ENCODE peak calls at places on chromosome 19, in seven cellular contexts. M is thoracic aorta, N is heart right ventricle, U is transverse colon, T is psoas muscle, R is esophagus squamous epithelium, F is A549. L is an unnamed sample.

GRCh38 chr19:10641248-10641647 is 12.9 kb upstream of the ILF3 start:
- DNase-seq in F (no peak), M (no peak), U (no peak), N (no peak), R (no peak), T (no peak), L (no peak)

GRCh38 chr19:17954401-17954800 is 12.5 kb upstream of the KCNN1 start:
- DNase-seq in U (no peak), M (no peak), F (no peak), N (no peak), T (no peak), R (no peak), L (no peak)

GRCh38 chr19:3932931-3933810 is at the start of gene NMRK2:
- DNase-seq in R (no peak), T (peak; percentile 67), M (no peak), F (no peak), N (peak; percentile 49), U (no peak), L (no peak)

GRCh38 chr19:28864024-28864503 is 348.9 kb downstream of the UQCRFS1 start:
- DNase-seq in U (no peak), N (peak; percentile 17), F (no peak), T (no peak), M (no peak), R (no peak), L (no peak)

GRCh38 chr19:47469719-47470118 is 2.0 kb downstream of the SLC8A2 start:
- DNase-seq in U (no peak), M (no peak), R (no peak), N (no peak), T (peak; percentile 49), F (no peak), L (no peak)

GRCh38 chr19:18666784-18667183 is 16.7 kb upstream of the CRTC1 start:
- DNase-seq in N (no peak), F (no peak), R (no peak), U (no peak), M (no peak), T (no peak), L (no peak)

GRCh38 chr19:48596679-48597465 is 9.7 kb upstream of the SPACA4 start:
- DNase-seq in N (no peak), M (no peak), R (no peak), T (no peak), F (no peak), U (no peak), L (no peak)

GRCh38 chr19:6057651-6058365 is 52.5 kb downstream of the RFX2 start:
- DNase-seq in R (no peak), T (no peak), N (no peak), U (no peak), M (no peak), F (no peak), L (peak; percentile 72)

GRCh38 chr19:53555352-53555751 is 17.4 kb downstream of the ZNF331 start:
- DNase-seq in F (no peak), T (no peak), U (no peak), M (no peak), N (no peak), R (no peak), L (no peak)

GRCh38 chr19:2353159-2353894 is 6.7 kb upstream of the TMPRSS9 start:
- DNase-seq in U (no peak), T (no peak), F (no peak), M (no peak), N (no peak), R (no peak), L (no peak)

GRCh38 chr19:29687897-29688728 is 22.9 kb downstream of the PLEKHF1 start:
- DNase-seq in F (no peak), N (no peak), R (no peak), U (no peak), T (peak; percentile 68), M (no peak), L (no peak)

GRCh38 chr19:18672606-18673337 is 10.7 kb upstream of the CRTC1 start:
- DNase-seq in F (no peak), M (no peak), U (no peak), R (no peak), N (no peak), T (peak; percentile 79), L (no peak)

GRCh38 chr19:42185281-42185680 is 32.2 kb downstream of the DEDD2 start:
- DNase-seq in R (no peak), T (no peak), F (no peak), U (no peak), M (no peak), N (no peak), L (no peak)

GRCh38 chr19:41552558-41552957 is 23.4 kb upstream of the CEACAM21 start:
- DNase-seq in T (no peak), F (no peak), R (no peak), U (peak; percentile 50), M (no peak), N (no peak), L (no peak)

GRCh38 chr19:3321696-3322095 is 44.7 kb upstream of the NFIC start:
- DNase-seq in M (no peak), T (no peak), U (no peak), R (no peak), N (no peak), F (no peak), L (no peak)

GRCh38 chr19:35901854-35902661 is at the start of gene HCST:
- DNase-seq in T (no peak), F (no peak), R (no peak), U (peak; percentile 30), N (no peak), M (no peak), L (no peak)

DNA sequence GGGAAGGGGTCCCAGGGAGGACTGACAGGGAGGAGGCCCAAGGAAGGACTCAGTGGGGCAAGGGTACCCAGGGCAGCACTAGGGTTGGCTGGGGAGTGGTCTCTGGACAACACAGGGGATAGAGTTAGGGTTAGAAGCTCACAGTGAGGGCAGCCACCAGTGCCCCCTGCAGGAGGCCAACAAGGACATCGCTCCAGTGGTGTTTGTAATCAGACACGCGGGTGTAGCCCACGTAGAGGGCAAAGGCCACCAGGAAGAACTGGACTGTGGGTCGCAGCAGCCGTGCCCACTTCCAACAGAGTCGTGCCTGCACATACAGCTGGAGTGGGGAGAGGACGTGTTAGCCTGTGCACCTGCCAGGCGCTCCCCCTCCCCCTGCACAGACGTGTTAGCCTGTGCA is 9.2 kb downstream of the PLPP2 start:
- DNase-seq in T (peak; percentile 27), N (no peak), F (no peak), M (no peak), U (no peak), R (no peak), L (no peak)
- TF ChIP-seq CTCF in T (no peak), N (no peak), F (no peak), M (no peak), U (no peak), R (no peak), L (no peak)

GRCh38 chr19:12867120-12868099 is 13.8 kb downstream of the DNASE2 start:
- DNase-seq in N (peak; percentile 55), F (no peak), M (no peak), U (peak; percentile 76), T (peak; percentile 66), R (no peak), L (no peak)

GRCh38 chr19:12865746-12866415 is 15.4 kb downstream of the DNASE2 start:
- DNase-seq in F (no peak), M (no peak), T (no peak), N (no peak), R (no peak), U (no peak), L (no peak)

GRCh38 chr19:12868540-12869112 is 12.6 kb downstream of the DNASE2 start:
- DNase-seq in N (no peak), R (no peak), M (no peak), U (no peak), T (no peak), F (no peak), L (no peak)

GRCh38 chr19:12864721-12865715 is 16.2 kb downstream of the DNASE2 start:
- DNase-seq in F (no peak), M (no peak), R (no peak), U (peak; percentile 44), T (no peak), N (no peak), L (no peak)

DNA sequence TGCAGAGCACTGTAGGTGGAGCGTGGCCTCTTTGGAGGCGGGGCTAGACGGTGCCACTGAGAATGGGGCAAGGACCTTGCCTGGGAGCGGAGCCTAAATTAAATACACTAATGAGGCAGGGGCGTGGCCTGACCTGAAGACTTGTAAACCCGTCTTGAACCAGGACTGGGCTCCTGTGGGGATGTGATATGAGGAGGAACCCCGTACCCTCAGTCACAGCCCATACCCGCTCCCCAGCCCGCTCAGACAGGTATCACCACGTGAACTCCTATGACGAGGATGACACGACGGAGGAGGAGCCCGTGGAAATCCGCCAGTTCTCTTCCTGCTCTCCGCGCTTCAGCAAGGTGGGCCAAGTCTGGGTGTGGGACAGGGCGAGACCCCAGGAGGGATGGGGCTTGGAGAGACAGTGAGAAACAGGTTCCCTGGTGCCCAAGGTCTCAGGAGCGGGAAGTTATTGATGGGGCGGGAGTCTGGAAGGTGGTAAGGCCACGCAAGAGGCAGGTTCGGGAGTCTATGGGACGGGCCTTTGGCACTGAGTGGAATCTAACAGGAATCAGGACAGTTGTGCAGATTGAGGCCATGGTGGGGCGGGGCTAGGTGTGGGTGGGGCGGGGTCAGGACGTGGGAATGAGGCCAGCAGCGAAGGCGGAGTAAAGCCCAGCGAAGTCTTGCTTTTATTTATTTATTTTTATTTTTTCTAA is 14.7 kb downstream of the DNASE2 start:
- DNase-seq in M (no peak), T (no peak), N (no peak), R (no peak), F (no peak), U (no peak), L (no peak)
- H3K27ac ChIP-seq in M (no peak overlapping the region), T (no peak overlapping the region), N (no peak overlapping the region), R (no peak overlapping the region), F (no peak overlapping the region), U (no peak overlapping the region), L (no peak overlapping the region)

DNA sequence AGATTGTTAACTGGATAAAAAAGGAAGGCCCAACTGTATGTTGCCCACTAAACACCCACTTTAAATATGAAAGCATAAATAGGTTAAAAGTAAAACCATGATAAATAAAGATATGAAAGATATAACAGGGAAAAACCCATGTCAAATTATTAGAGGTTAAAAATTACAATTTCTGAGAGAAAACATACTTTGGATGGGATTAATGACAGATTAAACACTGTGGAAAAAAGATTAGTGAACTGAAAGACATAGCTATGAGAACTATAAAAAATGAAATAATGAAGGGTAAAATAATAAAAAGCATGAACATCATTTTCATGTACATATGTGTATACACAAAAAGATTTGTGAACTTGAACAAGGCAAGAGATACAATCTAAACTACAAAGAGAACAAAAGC is 2.2 kb upstream of the ZNF577 start:
- DNase-seq in R (no peak), T (no peak), N (no peak), U (no peak), M (no peak), F (no peak), L (no peak)
- TF ChIP-seq CTCF in R (no peak), T (no peak), N (no peak), U (no peak), M (no peak), F (no peak), L (no peak)

DNA sequence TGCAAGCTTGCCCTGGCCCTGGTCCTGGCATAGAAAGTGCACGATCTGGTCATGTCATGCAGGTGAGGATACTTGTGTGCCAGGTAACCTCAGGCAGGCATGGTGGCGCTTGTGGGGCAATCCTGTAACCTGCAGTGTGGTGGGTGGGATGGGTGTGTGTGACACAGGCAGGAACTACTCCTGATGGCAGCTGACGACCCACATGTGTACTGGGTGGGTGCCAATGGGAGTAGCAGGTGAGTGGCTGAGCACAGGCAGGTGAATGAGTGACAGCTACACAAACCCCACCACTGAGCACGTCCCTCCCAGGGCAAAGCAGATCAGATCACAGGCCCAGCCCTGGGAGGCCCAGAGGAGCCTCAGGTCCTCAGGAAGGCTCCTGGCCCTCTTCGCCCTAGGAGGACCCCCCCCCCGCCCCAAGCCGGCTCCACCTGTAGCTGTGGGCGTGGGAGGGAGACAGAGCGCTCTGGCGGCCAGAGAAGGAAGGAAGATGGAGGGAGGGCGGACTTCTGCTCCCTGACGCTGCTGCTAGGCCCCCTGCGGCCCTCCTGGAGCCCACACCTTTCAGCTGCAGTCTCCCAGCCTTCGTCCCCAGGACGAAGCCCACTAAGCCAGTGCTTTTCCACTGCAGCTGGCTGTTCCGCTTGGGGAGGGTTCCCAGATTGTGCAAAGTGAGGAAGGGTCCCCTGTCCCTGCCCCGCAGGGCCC is 1.3 kb upstream of the ZNF181 start:
- DNase-seq in N (peak; percentile 11), T (no peak), F (no peak), U (peak; percentile 12), M (no peak), R (no peak), L (no peak)
- H3K27ac ChIP-seq in N (peak overlapping the region; percentile 99), T (peak overlapping the region; percentile 96), F (peak overlapping the region; percentile 93), U (peak overlapping the region; percentile 99), M (peak overlapping the region; percentile 98), R (no peak overlapping the region), L (peak overlapping the region; percentile 98)

L was measured in coronary artery.